ENCODE peak calls at places on chromosome 1, in ten cellular contexts. Y is transverse colon, V is ACHN, O is T-helper 9 cell, T is nephron progenitor cell, L is keratinocyte, U is T follicular helper cell, X is iris pigment epithelial cell, P is tibial artery, W is stomach. G is an unnamed sample.

GRCh38 chr1:95281781-95282495 is 47.9 kb downstream of the RWDD3 start:
- DNase-seq in Y (no peak), V (no peak), O (no peak), T (no peak), L (no peak), U (no peak), X (no peak), P (no peak), W (no peak), G (no peak)

GRCh38 chr1:1907098-1907736 is 7.8 kb upstream of the CALML6 start:
- DNase-seq in Y (peak), V (no peak), O (no peak), T (no peak), L (no peak), U (no peak), X (no peak), P (peak), W (peak), G (peak)

GRCh38 chr1:32151319-32151787 is 28.1 kb upstream of the TXLNA start:
- DNase-seq in Y (no peak), V (no peak), O (no peak), T (no peak), L (no peak), U (no peak), X (peak), P (no peak), W (no peak), G (no peak)

GRCh38 chr1:55955237-55955636 is 624.1 kb downstream of the PLPP3 start:
- DNase-seq in Y (no peak), V (no peak), O (no peak), T (no peak), L (no peak), U (no peak), X (peak), P (no peak), W (no peak), G (no peak)

GRCh38 chr1:75503221-75503974 is 107.5 kb downstream of the SLC44A5 start:
- DNase-seq in Y (no peak), V (no peak), O (no peak), T (no peak), L (no peak), U (no peak), X (no peak), P (no peak), W (no peak), G (no peak)

GRCh38 chr1:161068306-161069200 is 1.1 kb downstream of the ARHGAP30 start:
- DNase-seq in Y (peak), V (no peak), O (peak), T (no peak), L (no peak), U (peak), X (no peak), P (peak), W (peak), G (peak)

GRCh38 chr1:974293-974640 is 7.6 kb downstream of the PERM1 start:
- DNase-seq in Y (no peak), V (no peak), O (no peak), T (no peak), L (no peak), U (no peak), X (no peak), P (no peak), W (no peak), G (no peak)

GRCh38 chr1:12142891-12143630 is 23.7 kb upstream of the TNFRSF1B start:
- DNase-seq in Y (no peak), V (no peak), O (no peak), T (no peak), L (no peak), U (no peak), X (no peak), P (peak), W (no peak), G (no peak)

GRCh38 chr1:204852854-204853253 is 17.8 kb upstream of the NFASC start:
- DNase-seq in Y (no peak), V (no peak), O (no peak), T (no peak), L (no peak), U (no peak), X (no peak), P (no peak), W (no peak), G (no peak)